ENCODE peak calls at places on chromosomes 11 and 22, in five cellular contexts. K is tibial artery, A is stomach, E is epithelial cell of esophagus, Q is AG04450. Y is an unnamed sample.

GRCh38 chr22:37199839-37200161 is 11.8 kb upstream of the C1QTNF6 start:
- DNase-seq in Q (no peak), A (no peak), E (no peak), K (no peak), Y (no peak)

GRCh38 chr22:27226666-27227065 is 569.3 kb downstream of the MIAT start:
- DNase-seq in A (no peak), Q (no peak), K (no peak), E (no peak), Y (no peak)

GRCh38 chr11:74011360-74012071 is 2.6 kb upstream of the UCP3 start:
- DNase-seq in Q (no peak), K (no peak), A (no peak), E (no peak), Y (no peak)

GRCh38 chr11:36249271-36249670 is 40.0 kb downstream of the COMMD9 start:
- DNase-seq in K (no peak), A (no peak), E (peak), Q (peak), Y (no peak)

GRCh38 chr11:73314121-73314948 is 6.3 kb downstream of the ARHGEF17 start:
- DNase-seq in A (no peak), Q (no peak), K (peak), E (peak), Y (no peak)

GRCh38 chr11:102244681-102245409 is 72.4 kb upstream of the BIRC3 start:
- DNase-seq in K (no peak), E (peak), A (no peak), Q (no peak), Y (no peak)

GRCh38 chr22:47049078-47049609 is 286.7 kb downstream of the TBC1D22A start:
- DNase-seq in K (no peak), Q (no peak), A (no peak), E (no peak), Y (no peak)

GRCh38 chr22:43471186-43471585 is 59.4 kb downstream of the MPPED1 start:
- DNase-seq in A (no peak), E (no peak), K (no peak), Q (no peak), Y (no peak)

GRCh38 chr22:21032843-21033688 is 705 bp upstream of the SLC7A4 start:
- DNase-seq in E (no peak), K (no peak), Q (no peak), A (no peak), Y (no peak)

GRCh38 chr11:115222218-115222862 is 281.9 kb downstream of the CADM1 start:
- DNase-seq in K (no peak), E (peak), A (no peak), Q (peak), Y (no peak)

GRCh38 chr11:17197431-17197898 is 10.3 kb downstream of the PIK3C2A start:
- DNase-seq in K (no peak), A (no peak), E (peak), Q (no peak), Y (no peak)

GRCh38 chr11:17256512-17256911 is 20.0 kb upstream of the NUCB2 start:
- DNase-seq in Q (peak), A (no peak), K (no peak), E (peak), Y (no peak)

GRCh38 chr11:6612816-6613136 is 760 bp upstream of the TAF10 start:
- DNase-seq in A (no peak), Q (no peak), K (peak), E (no peak), Y (no peak)

GRCh38 chr11:18046116-18046777 is at the start of gene TPH1:
- DNase-seq in K (peak), A (peak), E (peak), Q (no peak), Y (no peak)

GRCh38 chr22:12601870-12602779 is 2925.9 kb upstream of the OR11H1 start:
- DNase-seq in A (peak), Q (no peak), K (peak), E (no peak), Y (peak)

GRCh38 chr11:96391698-96392307 is 2.0 kb downstream of the JRKL start:
- DNase-seq in K (no peak), E (peak), Q (no peak), A (no peak), Y (no peak)

GRCh38 chr22:25622011-25622410 is 57.5 kb downstream of the GRK3 start:
- DNase-seq in K (no peak), E (no peak), Q (no peak), A (no peak), Y (no peak)

GRCh38 chr11:84673753-84674152 is 953.4 kb downstream of the DLG2 start:
- DNase-seq in E (peak), A (no peak), Q (no peak), K (no peak), Y (no peak)

GRCh38 chr22:44429941-44430587 is 68.0 kb downstream of the RTL6 start:
- DNase-seq in A (no peak), E (no peak), K (no peak), Q (no peak), Y (no peak)

GRCh38 chr22:47041201-47042115 is 279.0 kb downstream of the TBC1D22A start:
- DNase-seq in E (no peak), A (no peak), K (peak), Q (no peak), Y (no peak)

GRCh38 chr11:115241899-115242298 is 262.3 kb downstream of the CADM1 start:
- DNase-seq in E (no peak), A (no peak), K (no peak), Q (no peak), Y (no peak)

GRCh38 chr22:17370036-17370765 is 941 bp downstream of the CECR2 start:
- DNase-seq in Q (no peak), E (no peak), K (no peak), A (no peak), Y (no peak)

GRCh38 chr22:46969491-46969890 is 207.0 kb downstream of the TBC1D22A start:
- DNase-seq in Q (no peak), K (no peak), E (no peak), A (no peak), Y (peak)

GRCh38 chr11:21612326-21612725 is 580.6 kb upstream of the ANO5 start:
- DNase-seq in E (no peak), K (no peak), A (no peak), Q (no peak), Y (no peak)

GRCh38 chr22:38469306-38469781 is 1.4 kb downstream of the KDELR3 start:
- DNase-seq in A (no peak), Q (no peak), K (peak), E (no peak), Y (no peak)

GRCh38 chr22:41146573-41146972 is 54.2 kb downstream of the EP300 start:
- DNase-seq in A (no peak), E (no peak), K (no peak), Q (no peak), Y (no peak)

GRCh38 chr11:62665630-62666258 is 632 bp downstream of the CSKMT start:
- DNase-seq in E (peak), A (peak), Q (no peak), K (peak), Y (no peak)

GRCh38 chr22:20810645-20811044 is 36.7 kb downstream of the SERPIND1 start:
- DNase-seq in A (no peak), E (no peak), Q (no peak), K (peak), Y (no peak)

GRCh38 chr22:30277547-30278344 is 11.1 kb upstream of the OSM start:
- DNase-seq in A (no peak), E (peak), Q (no peak), K (no peak), Y (no peak)

GRCh38 chr22:28444659-28445058 is 235.0 kb downstream of the TTC28 start:
- DNase-seq in K (no peak), E (no peak), A (no peak), Q (no peak), Y (no peak)

GRCh38 chr22:44129614-44129976 is 51.1 kb upstream of the PARVG start:
- DNase-seq in A (no peak), Q (no peak), K (peak), E (peak), Y (no peak)

GRCh38 chr22:19120829-19121630 is 1.2 kb downstream of the DGCR2 start:
- DNase-seq in A (peak), Q (no peak), K (no peak), E (peak), Y (no peak)

DNA sequence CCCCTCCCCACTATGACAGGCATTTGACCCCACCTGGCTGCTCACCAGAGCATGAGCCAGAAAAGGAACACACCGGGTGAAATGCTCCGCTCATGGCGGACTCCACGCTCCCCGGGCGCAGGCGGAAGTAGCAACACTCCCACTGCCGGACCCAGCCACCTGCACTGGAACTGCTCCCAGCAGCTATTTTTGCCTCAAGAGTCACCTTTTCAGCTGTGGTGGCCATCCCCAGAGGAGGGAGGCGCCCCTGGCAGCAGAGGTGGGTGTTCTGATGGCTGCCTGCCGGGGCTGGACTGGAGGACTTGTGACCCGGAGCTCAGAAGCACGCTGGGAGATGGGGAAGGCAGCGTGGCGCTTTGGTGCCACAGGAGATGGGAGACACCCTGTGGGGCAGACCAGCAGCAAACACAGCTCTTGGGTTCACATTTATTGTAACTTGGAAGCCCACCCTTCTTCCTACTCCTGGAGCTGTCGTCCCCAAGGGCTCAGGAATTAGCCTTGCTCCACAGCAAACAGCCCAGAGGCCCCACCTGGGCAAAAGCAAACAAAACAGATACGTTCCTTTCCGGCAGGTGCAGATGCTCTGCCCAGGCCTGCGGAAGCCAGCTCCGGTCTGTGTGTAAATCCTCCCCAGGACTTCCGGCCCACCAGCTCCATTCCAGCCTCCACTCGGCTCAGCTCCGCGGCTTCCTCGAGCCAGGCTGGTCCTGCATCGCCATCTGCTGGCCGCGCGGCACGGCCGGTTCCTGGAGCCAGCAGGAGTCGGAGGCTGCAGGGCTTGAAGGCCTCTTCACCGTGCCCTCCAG is 3.7 kb downstream of the RPS19BP1 start:
- DNase-seq in K (peak), Q (peak), E (peak), A (peak), Y (peak)
- TF ChIP-seq CTCF in K (peak), Q (peak), E (peak), A (peak), Y (peak)

GRCh38 chr11:119023741-119024140 is 5.2 kb downstream of the TRAPPC4 start:
- DNase-seq in Q (no peak), K (no peak), E (no peak), A (no peak), Y (no peak)
- TF ChIP-seq CTCF in Q (no peak), K (no peak), E (no peak), A (no peak), Y (no peak)

GRCh38 chr11:13015753-13016152 is 6.6 kb downstream of the RASSF10 start:
- DNase-seq in K (no peak), E (no peak), A (no peak), Q (no peak), Y (no peak)

GRCh38 chr11:13013054-13013488 is 4.0 kb downstream of the RASSF10 start:
- DNase-seq in E (no peak), Q (no peak), A (no peak), K (no peak), Y (no peak)

GRCh38 chr11:13019313-13019712 is 10.2 kb downstream of the RASSF10 start:
- DNase-seq in Q (no peak), K (no peak), A (no peak), E (no peak), Y (no peak)

GRCh38 chr11:13012037-13012693 is 3.0 kb downstream of the RASSF10 start:
- DNase-seq in Q (no peak), K (no peak), A (peak), E (peak), Y (no peak)

GRCh38 chr11:13016415-13016814 is 7.3 kb downstream of the RASSF10 start:
- DNase-seq in E (peak), Q (no peak), K (no peak), A (no peak), Y (no peak)
- TF ChIP-seq CTCF in E (peak), Q (no peak), K (no peak), A (no peak), Y (no peak)

GRCh38 chr11:37788141-37788877 is 1190.3 kb upstream of the RAG2 start:
- DNase-seq in K (no peak), E (peak), A (no peak), Q (peak), Y (no peak)
- TF ChIP-seq CTCF in K (no peak), E (no peak), A (no peak), Q (no peak), Y (no peak)

GRCh38 chr22:48258108-48258705 is 1495.8 kb downstream of the TBC1D22A start:
- DNase-seq in E (no peak), Q (no peak), A (no peak), K (peak), Y (no peak)
- TF ChIP-seq CTCF in E (no peak), Q (no peak), A (no peak), K (no peak), Y (no peak)

DNA sequence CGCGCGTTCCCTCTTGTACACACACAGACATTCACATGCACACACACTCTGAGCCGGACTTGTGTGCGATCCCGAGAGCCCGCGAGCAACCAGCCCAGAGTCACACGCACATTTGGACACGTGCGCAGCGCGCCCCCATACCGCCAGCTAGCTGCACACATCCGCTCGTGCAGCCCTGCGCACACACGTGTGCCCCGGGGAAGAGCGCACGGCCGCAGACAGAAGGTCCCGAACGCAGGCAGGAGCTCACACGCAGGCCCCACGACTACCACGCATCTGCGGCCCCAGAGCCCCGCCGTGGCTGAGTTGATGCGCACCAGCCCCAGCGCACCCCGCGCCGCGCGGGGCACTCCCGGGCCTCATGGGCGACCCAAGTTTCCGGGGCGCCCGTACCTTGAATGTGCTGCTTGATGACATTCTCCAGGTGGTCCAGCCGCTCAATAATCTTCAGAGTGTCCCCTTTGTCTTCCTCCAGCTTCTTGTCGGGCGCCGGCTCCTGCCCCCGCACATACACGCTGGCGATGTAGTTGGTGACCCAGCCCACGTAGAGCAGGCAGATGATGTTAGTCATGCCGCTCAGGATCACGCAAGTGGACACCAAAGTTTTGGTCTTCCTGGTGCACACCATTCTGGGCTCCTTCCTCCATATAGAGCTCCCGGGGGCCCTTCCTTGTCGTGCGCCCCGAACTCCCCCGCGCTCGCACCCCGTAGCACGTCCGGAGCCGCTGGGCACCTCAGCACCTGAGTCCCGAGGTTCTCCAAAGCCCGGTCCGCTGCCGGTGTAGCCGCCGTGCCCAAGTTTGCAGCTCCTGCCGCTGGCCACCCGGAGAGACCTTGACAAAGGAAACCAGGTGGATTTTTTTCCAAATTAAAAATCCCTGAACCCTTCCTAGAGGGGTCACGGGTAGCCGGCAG is 582 bp downstream of the GALNT18 start:
- DNase-seq in K (peak), A (peak), Q (no peak), E (peak), Y (no peak)
- TF ChIP-seq CTCF in K (no peak), A (no peak), Q (peak), E (no peak), Y (peak)

GRCh38 chr11:26936109-26936508 is 57.8 kb upstream of the FIBIN start:
- DNase-seq in A (no peak), E (no peak), Q (no peak), K (no peak), Y (no peak)
- TF ChIP-seq CTCF in A (no peak), E (no peak), Q (no peak), K (no peak), Y (no peak)

GRCh38 chr11:75270896-75271415 is 30.4 kb downstream of the TPBGL start:
- DNase-seq in Q (no peak), K (no peak), E (peak), A (no peak), Y (no peak)
- TF ChIP-seq CTCF in Q (peak), K (no peak), E (peak), A (no peak), Y (peak)

Y was measured in osteocyte.